ENCODE peak calls at places on chromosomes 6 and 20, in seven cellular contexts. U, Q, I, S, F, G and X are unnamed samples.

GRCh38 chr20:48295966-48296421 is 510.7 kb upstream of the SULF2 start:
- DNase-seq in Q (no peak), I (no peak), S (no peak), G (no peak), U (peak), F (no peak), X (no peak)

GRCh38 chr20:62771396-62772102 is 24.7 kb upstream of the MRGBP start:
- DNase-seq in G (no peak), I (no peak), S (peak), U (no peak), Q (no peak), F (no peak), X (no peak)

GRCh38 chr6:170199716-170200115 is 91.2 kb downstream of the DLL1 start:
- DNase-seq in U (no peak), I (no peak), Q (no peak), G (no peak), F (no peak), S (no peak), X (no peak)

GRCh38 chr6:108009894-108010293 is 51.9 kb upstream of the SEC63 start:
- DNase-seq in U (no peak), S (no peak), G (no peak), F (peak), I (no peak), Q (no peak), X (no peak)

GRCh38 chr6:73832313-73832712 is 136.3 kb downstream of the CD109 start:
- DNase-seq in S (no peak), F (no peak), G (no peak), I (no peak), U (no peak), Q (no peak), X (no peak)

GRCh38 chr6:125598422-125598821 is 151.0 kb upstream of the HEY2 start:
- DNase-seq in S (no peak), Q (peak), U (no peak), I (no peak), G (no peak), F (peak), X (no peak)

GRCh38 chr20:58850693-58851174 is at the start of gene GNAS-AS1:
- DNase-seq in I (peak), F (no peak), S (peak), U (peak), G (peak), Q (no peak), X (peak)

GRCh38 chr6:111072801-111073360 is 14.4 kb upstream of the SLC16A10 start:
- DNase-seq in F (no peak), S (no peak), G (no peak), U (no peak), Q (no peak), I (no peak), X (no peak)

GRCh38 chr6:91447086-91447485 is 860.2 kb upstream of the MAP3K7 start:
- DNase-seq in G (no peak), F (peak), I (no peak), U (no peak), S (no peak), Q (peak), X (no peak)

GRCh38 chr6:159842035-159842434 is 42.0 kb downstream of the PNLDC1 start:
- DNase-seq in F (peak), I (no peak), S (no peak), U (peak), Q (no peak), G (peak), X (no peak)

GRCh38 chr6:37311666-37312473 is 41.9 kb upstream of the RNF8 start:
- DNase-seq in G (no peak), F (no peak), I (no peak), Q (no peak), S (no peak), U (peak), X (no peak)

GRCh38 chr6:692356-692851 is 535 bp downstream of the EXOC2 start:
- DNase-seq in I (peak), G (peak), Q (peak), U (peak), F (peak), S (peak), X (peak)

GRCh38 chr20:673606-674005 is 2.0 kb downstream of the SCRT2 start:
- DNase-seq in Q (no peak), S (no peak), U (no peak), I (no peak), G (no peak), F (peak), X (no peak)

GRCh38 chr6:31186052-31186734 is 15.7 kb upstream of the POU5F1 start:
- DNase-seq in F (no peak), S (peak), Q (no peak), U (peak), I (no peak), G (no peak), X (peak)

GRCh38 chr6:53250137-53250760 is 98.5 kb downstream of the ELOVL5 start:
- DNase-seq in I (no peak), S (no peak), G (no peak), Q (no peak), F (no peak), U (peak), X (no peak)